ENCODE peak calls at places on chromosome 12, in nine cellular contexts. G is A549; L is IMR-90; E is H1; Y is ascending aorta; P is lung; J is psoas muscle; R is uterus; M is CD4-positive, alpha-beta T cell. U is an unnamed sample. For H3K9me3, the result is how much of the 10 kb centered on the place peaks cover.

GRCh38 chr12:128938886-128939285 is 85.6 kb downstream of the GLT1D1 start:
- DNase-seq in R (no peak), E (no peak), J (no peak), G (no peak), Y (no peak), L (no peak), M (no peak), P (peak), U (no peak)

GRCh38 chr12:114054982-114055381 is 88.9 kb upstream of the RBM19 start:
- DNase-seq in L (no peak), E (no peak), Y (no peak), M (no peak), G (no peak), P (no peak), J (no peak), R (no peak), U (no peak)

GRCh38 chr12:29741342-29742241 is 42.1 kb downstream of the TMTC1 start:
- DNase-seq in J (no peak), R (no peak), Y (no peak), G (no peak), M (no peak), P (no peak), E (no peak), L (peak), U (no peak)

GRCh38 chr12:62774794-62775193 is 160.2 kb downstream of the PPM1H start:
- DNase-seq in M (no peak), P (no peak), G (no peak), E (no peak), Y (no peak), R (no peak), J (no peak), L (no peak), U (no peak)

GRCh38 chr12:7197846-7198245 is 8.4 kb downstream of the PEX5 start:
- DNase-seq in L (no peak), P (no peak), J (no peak), M (no peak), R (no peak), E (no peak), G (no peak), Y (no peak), U (no peak)

GRCh38 chr12:91222746-91223145 is 40.1 kb upstream of the DCN start:
- DNase-seq in M (no peak), L (peak), Y (no peak), J (no peak), E (no peak), R (no peak), P (no peak), G (no peak), U (no peak)

GRCh38 chr12:108826115-108826806 is 31.1 kb downstream of the SSH1 start:
- DNase-seq in R (peak), J (peak), P (no peak), L (peak), E (no peak), Y (peak), M (no peak), G (no peak), U (peak)

GRCh38 chr12:65171870-65172269 is 2.5 kb downstream of the LEMD3 start:
- DNase-seq in L (no peak), J (no peak), E (no peak), Y (no peak), R (no peak), M (no peak), G (no peak), P (no peak), U (no peak)

GRCh38 chr12:78711954-78712353 is 152.6 kb upstream of the SYT1 start:
- DNase-seq in R (no peak), J (no peak), L (no peak), Y (no peak), G (no peak), M (no peak), P (no peak), E (no peak), U (no peak)

GRCh38 chr12:123058471-123058870 is 78.0 kb downstream of the ARL6IP4 start:
- DNase-seq in Y (no peak), P (no peak), L (no peak), M (no peak), G (no peak), E (no peak), R (no peak), J (no peak), U (no peak)

GRCh38 chr12:61385771-61386170 is 874.4 kb upstream of the USP15 start:
- DNase-seq in Y (no peak), M (no peak), P (no peak), L (peak), J (no peak), R (no peak), G (no peak), E (no peak), U (no peak)

GRCh38 chr12:112370156-112370555 is 12.1 kb downstream of the HECTD4 start:
- DNase-seq in Y (no peak), J (no peak), G (no peak), E (no peak), L (peak), P (no peak), R (no peak), M (no peak), U (no peak)

GRCh38 chr12:63844391-63845341 is at the start of gene SRGAP1:
- DNase-seq in J (peak), R (peak), G (peak), L (peak), P (peak), Y (peak), E (no peak), M (no peak), U (peak)

GRCh38 chr12:49609059-49609874 is 3.8 kb upstream of the FAM186B start:
- DNase-seq in G (no peak), E (no peak), P (peak), R (no peak), Y (no peak), M (no peak), L (no peak), J (no peak), U (no peak)

GRCh38 chr12:114958538-114958937 is 274.6 kb upstream of the TBX3 start:
- DNase-seq in E (no peak), J (no peak), L (no peak), P (no peak), G (no peak), Y (no peak), M (no peak), R (no peak), U (no peak)

GRCh38 chr12:71999795-72000194 is 61.1 kb downstream of the TPH2 start:
- DNase-seq in P (no peak), G (no peak), J (no peak), Y (no peak), M (no peak), E (no peak), R (no peak), L (no peak), U (no peak)

GRCh38 chr12:69630191-69630590 is 19.5 kb upstream of the LRRC10 start:
- DNase-seq in R (no peak), P (no peak), J (no peak), G (peak), Y (no peak), M (no peak), L (no peak), E (no peak), U (no peak)
- TF ChIP-seq CTCF in R (no peak), P (no peak), J (peak), G (peak), Y (no peak), M (no peak), L (peak), E (peak), U (no peak)

DNA sequence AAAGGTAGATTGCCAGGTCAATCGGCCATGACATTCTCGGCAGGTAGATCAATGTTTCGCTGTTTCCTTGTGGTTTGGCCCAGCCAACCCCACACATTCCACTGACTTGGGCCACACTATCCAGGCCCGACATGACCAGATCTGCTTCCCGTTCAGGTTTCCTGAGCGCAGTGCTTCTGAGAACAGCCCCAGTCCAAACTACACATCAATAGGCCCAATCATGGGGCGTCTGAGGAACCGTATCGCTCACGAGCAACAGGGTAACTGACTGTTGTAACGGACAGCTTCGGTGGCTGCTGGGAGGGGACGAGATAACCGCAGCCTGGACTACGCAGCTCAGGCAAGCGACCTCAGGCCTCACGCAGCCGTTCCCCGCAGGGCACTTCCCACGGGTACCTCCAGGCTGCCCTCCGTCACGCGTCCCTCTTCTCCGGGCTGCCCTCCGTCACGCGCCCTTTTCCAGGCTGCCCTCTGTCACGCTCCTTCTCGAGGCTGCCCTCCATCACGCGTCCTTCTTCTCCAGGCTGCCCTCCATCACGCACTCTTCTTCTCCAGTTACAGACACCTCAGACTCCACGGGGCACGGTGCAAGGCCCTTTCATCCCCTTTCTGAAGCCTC is 14.7 kb downstream of the ZNF605 start:
- DNase-seq in R (no peak), L (no peak), G (no peak), Y (no peak), P (no peak), E (no peak), M (no peak), J (no peak), U (no peak)
- H3K9me3 ChIP-seq in R (half or more), L (half or more), G (half or more), Y (half or more), P (half or more), E (under half), M (half or more), J (half or more), U (under half)

DNA sequence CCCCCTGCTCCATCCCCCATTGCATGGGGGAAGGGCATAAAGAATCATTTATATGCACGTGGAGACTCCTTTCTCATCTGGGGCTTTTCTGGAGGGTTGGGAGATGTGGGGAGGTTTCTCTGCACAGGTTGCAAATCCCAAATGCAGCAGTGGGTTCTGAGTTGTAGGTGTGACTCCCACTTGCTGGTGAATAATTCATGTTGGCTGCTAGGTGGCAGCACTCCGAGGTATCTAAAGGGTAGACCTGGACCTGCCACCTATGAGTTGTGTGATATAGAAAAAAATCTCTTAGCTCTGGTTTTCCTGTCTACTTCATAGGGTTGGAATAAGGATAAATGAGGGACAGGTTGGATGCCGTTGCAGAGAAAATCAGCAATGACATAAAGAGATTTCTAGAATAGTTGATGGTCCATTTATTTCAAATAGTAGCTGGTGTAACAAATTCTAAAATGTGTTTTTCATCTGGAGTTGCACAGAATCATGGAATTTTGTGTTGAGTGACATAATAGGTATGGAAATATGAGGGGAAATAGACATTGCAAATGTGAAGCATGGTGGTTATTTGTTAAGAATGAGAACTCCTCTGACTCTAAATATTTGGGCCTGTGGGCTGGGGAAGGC is 4.6 kb downstream of the MARCHF9 start:
- DNase-seq in P (no peak), L (no peak), J (no peak), Y (no peak), R (no peak), M (peak), E (no peak), G (peak), U (no peak)
- TF ChIP-seq CTCF in P (peak), L (peak), J (peak), Y (no peak), R (no peak), M (peak), E (peak), G (peak), U (peak)

DNA sequence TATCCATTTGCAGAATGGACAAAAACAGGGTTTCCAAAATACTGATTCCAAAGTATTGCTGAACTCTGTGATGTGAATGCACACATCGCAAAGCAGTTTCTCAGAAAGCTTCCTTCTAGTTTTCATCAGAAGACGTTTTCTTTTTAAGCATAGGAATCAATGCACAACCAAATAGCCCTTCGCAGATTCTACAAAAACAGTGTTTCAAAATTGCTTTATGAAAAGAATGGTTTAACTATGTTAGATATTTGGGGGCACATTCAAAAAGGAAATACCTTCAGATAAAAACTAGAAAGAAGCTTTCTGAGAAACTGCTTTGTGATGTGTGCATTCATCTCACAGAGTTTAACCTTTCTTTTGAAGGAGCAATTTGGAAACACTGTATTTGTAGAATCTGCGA is 569.7 kb downstream of the ALG10 start:
- DNase-seq in J (no peak), E (no peak), L (no peak), P (no peak), Y (no peak), M (no peak), G (no peak), R (no peak), U (no peak)
- H3K9me3 ChIP-seq in J (half or more), E (half or more), L (under half), P (under half), Y (under half), M (half or more), G (under half), R (under half), U (under half)

U was measured in heart right ventricle.